ENCODE peak calls at places on chromosomes 6 and 20, in six cellular contexts. J, T, Y, A, L and P are unnamed samples. For H3K4me1, the result is how much of the 10 kb centered on the place peaks cover.

GRCh38 chr6:84671188-84671587 is 93.2 kb downstream of the TBX18 start:
- DNase-seq in Y (no peak), J (no peak), T (no peak), A (no peak), L (no peak), P (no peak)

GRCh38 chr6:78947962-78948361 is 80.6 kb downstream of the IRAK1BP1 start:
- DNase-seq in J (no peak), T (no peak), Y (peak), L (no peak), A (no peak), P (no peak)

GRCh38 chr6:38542031-38542430 is 97.7 kb downstream of the BTBD9 start:
- DNase-seq in A (no peak), T (no peak), L (no peak), Y (peak), J (no peak), P (no peak)

GRCh38 chr6:152135755-152136448 is 328.4 kb downstream of the ESR1 start:
- DNase-seq in J (no peak), Y (no peak), A (no peak), T (no peak), L (no peak), P (no peak)

GRCh38 chr6:148981515-148981914 is 234.7 kb downstream of the UST start:
- DNase-seq in T (no peak), Y (no peak), L (no peak), A (no peak), J (no peak), P (no peak)

GRCh38 chr20:40986774-40987173 is 41.8 kb upstream of the TOP1 start:
- DNase-seq in J (no peak), A (no peak), T (no peak), L (no peak), Y (no peak), P (no peak)

GRCh38 chr6:387293-387694 is 4.3 kb upstream of the IRF4 start:
- DNase-seq in L (no peak), J (no peak), A (peak), T (no peak), Y (peak), P (no peak)

GRCh38 chr6:125259354-125259736 is 42.4 kb downstream of the HDDC2 start:
- DNase-seq in T (no peak), Y (peak), J (no peak), L (no peak), A (no peak), P (no peak)

GRCh38 chr6:9140181-9140580 is 704.8 kb upstream of the SLC35B3 start:
- DNase-seq in Y (peak), L (peak), J (no peak), A (peak), T (peak), P (no peak)

GRCh38 chr6:153553627-153554026 is 422.5 kb upstream of the RGS17 start:
- DNase-seq in Y (no peak), A (no peak), J (peak), L (no peak), T (no peak), P (no peak)

DNA sequence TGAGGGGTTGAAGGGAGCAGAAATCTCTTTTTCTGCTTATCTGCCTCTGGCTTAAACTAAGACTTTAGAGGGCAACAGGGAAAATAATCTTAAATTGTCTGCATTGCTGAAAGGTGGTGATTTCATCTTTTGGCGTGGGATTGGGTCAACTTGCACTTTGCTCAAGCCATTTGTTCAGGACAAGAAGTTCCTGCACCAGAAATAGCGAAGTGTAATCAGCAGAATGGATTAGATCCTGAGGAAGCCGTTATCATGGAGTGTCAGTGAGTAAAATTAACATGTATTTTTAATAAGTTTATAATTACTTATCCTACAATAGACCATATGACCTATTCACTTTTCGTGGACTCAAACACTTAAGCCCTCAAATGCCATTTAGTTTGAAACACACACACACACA is 249.3 kb downstream of the CD83 start:
- DNase-seq in A (no peak), Y (no peak), T (no peak), J (no peak), L (no peak), P (no peak)
- H3K4me1 ChIP-seq in A (under half), Y (under half), T (under half), J (under half), L (under half), P (under half)

GRCh38 chr6:137162692-137163303 is 10.6 kb downstream of the IL22RA2 start:
- DNase-seq in Y (no peak), J (no peak), L (no peak), A (no peak), T (no peak), P (no peak)
- H3K4me1 ChIP-seq in Y (under half), J (under half), L (under half), A (under half), T (under half), P (under half)

DNA sequence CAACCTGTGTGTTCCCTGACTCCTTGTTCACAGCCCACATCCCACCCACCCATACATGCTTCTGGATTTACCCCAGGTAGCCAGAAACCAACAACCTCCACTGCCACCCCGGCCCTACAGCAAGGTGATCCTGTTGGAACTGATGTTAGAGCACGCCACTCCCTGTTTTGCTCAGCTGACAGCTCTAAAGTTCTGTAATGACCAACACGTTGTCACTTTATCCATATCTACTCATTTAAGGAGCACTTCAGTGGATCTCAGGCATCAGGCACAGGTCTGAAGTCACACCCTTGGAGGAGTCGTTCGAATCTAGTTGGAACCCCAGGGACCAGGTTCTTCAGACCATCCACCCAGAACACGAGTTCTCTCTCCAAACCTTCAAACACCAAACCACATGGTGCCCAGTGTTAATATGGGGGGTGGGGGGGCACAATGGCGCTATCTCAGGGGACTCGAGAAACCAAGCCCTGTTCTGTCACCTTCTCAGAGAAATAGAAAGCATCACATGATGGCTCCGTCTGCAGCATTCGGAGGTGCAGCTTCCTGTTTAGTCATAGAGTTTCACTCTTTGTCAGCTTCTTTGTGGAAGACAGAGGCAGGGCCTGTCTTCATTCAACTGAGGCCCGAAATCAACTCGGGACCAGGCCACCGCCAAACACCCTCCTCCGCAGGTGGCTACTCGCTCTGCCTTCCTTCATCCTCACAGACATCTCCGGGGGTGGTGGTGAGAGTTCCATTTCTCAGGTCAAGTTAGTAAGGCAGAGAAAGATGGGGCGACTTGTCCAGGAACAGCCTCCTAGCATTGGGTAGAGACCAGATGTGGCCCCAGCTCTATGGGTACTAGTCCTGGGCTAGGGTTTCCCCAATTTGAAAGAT is 142.2 kb downstream of the NFATC2 start:
- DNase-seq in A (peak), T (no peak), L (peak), Y (no peak), J (no peak), P (no peak)
- H3K4me1 ChIP-seq in A (under half), T (under half), L (under half), Y (under half), J (under half), P (under half)

DNA sequence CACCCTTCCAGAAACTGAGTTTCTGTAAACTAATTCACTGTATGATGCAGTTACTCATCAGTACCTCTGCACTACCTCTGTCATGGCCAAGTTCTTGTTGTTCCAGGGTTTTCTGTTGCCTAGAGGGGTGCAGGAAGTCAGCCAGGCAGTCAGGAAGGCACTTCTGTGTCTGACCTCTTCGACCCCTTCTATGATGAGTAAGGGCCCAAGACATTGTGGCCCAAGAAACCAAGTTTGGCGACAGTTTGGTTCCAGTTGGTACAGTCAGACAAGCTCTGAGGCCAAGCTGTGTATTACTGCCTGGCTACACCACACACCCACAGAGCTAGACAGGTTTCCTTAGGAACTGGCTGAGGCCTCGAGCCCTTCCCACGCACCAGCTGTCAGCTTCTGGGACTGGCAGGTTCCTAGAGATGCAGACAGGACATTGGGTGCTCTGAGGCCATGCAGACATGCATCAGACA is 41.2 kb downstream of the TRAF3IP2 start:
- DNase-seq in A (no peak), T (peak), L (no peak), Y (peak), J (no peak), P (no peak)
- H3K4me1 ChIP-seq in A (under half), T (under half), L (under half), Y (under half), J (under half), P (under half)